ENCODE peak calls at places on chromosome 15, in six cellular contexts. A is uterus, Z is hepatocyte, Y is Peyer's patch, V is heart right ventricle, P is right atrium auricular region. B is an unnamed sample. For H3K4me1, the result is how much of the 10 kb centered on the place peaks cover.

GRCh38 chr15:82946155-82946701 is 6.3 kb downstream of the HOMER2 start:
- DNase-seq in V (no peak), Z (no peak), A (no peak), Y (no peak), P (no peak), B (no peak)

GRCh38 chr15:67908756-67909155 is 68.9 kb upstream of the RNU6-1 start:
- DNase-seq in Y (no peak), A (no peak), V (no peak), Z (no peak), P (no peak), B (no peak)

GRCh38 chr15:23734856-23735255 is 47.8 kb upstream of the NDN start:
- DNase-seq in V (no peak), P (no peak), Y (no peak), Z (no peak), A (no peak), B (no peak)

GRCh38 chr15:92682772-92683510 is 27.4 kb upstream of the FAM174B start:
- DNase-seq in A (peak), Z (no peak), P (no peak), V (no peak), Y (no peak), B (no peak)

GRCh38 chr15:84595660-84596059 is 5.1 kb upstream of the ZSCAN2 start:
- DNase-seq in A (no peak), P (no peak), Z (no peak), V (no peak), Y (no peak), B (no peak)

GRCh38 chr15:72599855-72600464 is 54.5 kb upstream of the GOLGA6B start:
- DNase-seq in Z (peak), V (no peak), A (no peak), Y (no peak), P (no peak), B (no peak)

GRCh38 chr15:90683371-90683770 is 33.8 kb upstream of the BLM start:
- DNase-seq in Y (no peak), Z (no peak), A (no peak), P (no peak), V (no peak), B (no peak)

GRCh38 chr15:25862469-25863066 is 559 bp downstream of the ATP10A start:
- DNase-seq in Z (peak), V (no peak), A (no peak), Y (no peak), P (no peak), B (no peak)

GRCh38 chr15:78193731-78194567 is 40.4 kb downstream of the ACSBG1 start:
- DNase-seq in Z (no peak), Y (no peak), P (no peak), V (no peak), A (no peak), B (no peak)

GRCh38 chr15:68285243-68285980 is 7.9 kb downstream of the FEM1B start:
- DNase-seq in A (no peak), P (no peak), V (no peak), Z (peak), Y (no peak), B (no peak)

DNA sequence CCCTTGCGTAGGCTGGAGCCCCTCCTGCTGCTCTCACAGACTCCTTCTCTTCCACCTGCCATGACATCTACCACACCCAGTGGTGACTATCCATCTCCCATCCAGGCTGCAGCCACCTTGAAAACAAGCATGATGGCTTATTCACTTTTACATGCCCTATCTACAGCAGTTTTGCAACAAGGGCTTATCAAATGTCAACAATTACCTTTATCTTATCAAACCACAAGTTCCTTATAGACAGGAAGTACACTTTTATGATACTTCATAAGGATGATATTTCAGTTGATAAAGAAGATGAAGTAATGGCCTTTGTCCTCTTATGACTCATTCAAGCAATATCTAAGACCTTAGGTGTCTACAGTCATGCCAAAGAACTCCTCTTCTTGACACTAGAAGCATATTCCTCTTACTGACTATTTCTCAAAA is 125.3 kb upstream of the SPRED1 start:
- DNase-seq in A (no peak), V (no peak), P (no peak), Z (peak), Y (no peak), B (no peak)
- H3K4me1 ChIP-seq in A (under half), V (under half), P (under half), Z (under half), Y (under half), B (under half)

GRCh38 chr15:39179980-39180379 is 400.9 kb upstream of the THBS1 start:
- DNase-seq in Y (no peak), V (no peak), Z (no peak), A (no peak), P (no peak), B (no peak)
- TF ChIP-seq CTCF in Y (no peak), V (no peak), Z (no peak), A (no peak), P (no peak), B (no peak)

DNA sequence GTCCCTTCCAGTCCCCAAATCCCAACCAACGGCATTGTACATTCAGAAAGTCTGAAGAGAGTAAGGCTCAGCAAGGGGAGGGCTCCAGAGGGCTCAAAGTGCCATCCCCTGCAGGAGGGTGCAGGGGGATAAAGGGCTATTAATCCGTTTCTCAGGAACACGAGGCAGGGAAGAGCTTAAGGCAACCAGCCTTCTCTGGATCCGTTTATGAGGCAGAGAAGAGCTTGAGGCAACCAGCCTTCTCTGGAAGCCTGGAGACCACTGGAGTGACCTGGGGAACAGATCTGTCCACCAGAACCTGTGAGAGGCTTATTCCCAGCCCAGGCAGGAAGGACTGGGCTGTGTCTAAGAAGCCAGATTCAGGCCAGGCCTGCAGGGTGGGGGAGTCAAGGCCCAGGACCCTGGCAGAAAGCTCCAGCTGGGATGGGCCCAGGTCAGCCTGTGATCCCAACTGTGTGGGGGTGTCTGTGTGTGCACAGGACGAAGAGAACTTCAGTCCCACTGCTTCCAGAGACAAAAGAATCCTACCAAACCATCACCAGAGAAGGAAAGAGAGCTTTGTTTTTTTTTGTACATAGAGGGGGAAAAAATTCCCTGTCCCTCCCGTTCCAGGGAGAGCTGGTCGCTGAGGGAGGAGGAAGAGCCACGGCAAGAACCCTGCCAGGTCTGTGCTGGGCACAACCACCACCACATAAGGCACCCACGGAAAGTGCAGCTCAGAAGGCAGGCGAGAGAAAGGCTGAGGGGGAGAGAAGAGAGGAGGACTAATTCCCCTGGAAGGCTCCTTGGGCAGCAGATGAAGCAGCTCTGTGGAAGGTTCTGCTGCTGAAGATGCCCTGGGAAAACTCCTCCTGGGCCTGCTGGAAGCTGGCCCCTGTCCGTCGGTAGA is 1.6 kb upstream of the ULK3 start:
- DNase-seq in Y (no peak), Z (no peak), P (no peak), A (no peak), V (no peak), B (no peak)
- H3K4me1 ChIP-seq in Y (under half), Z (under half), P (under half), A (under half), V (under half), B (under half)

GRCh38 chr15:44194397-44195150 is 497 bp downstream of the FRMD5 start:
- DNase-seq in V (peak), P (no peak), A (peak), Y (peak), Z (peak), B (no peak)
- TF ChIP-seq CTCF in V (no peak), P (no peak), A (no peak), Y (peak), Z (no peak), B (no peak)